ENCODE peak calls at places on chromosomes 16 and 17, in six cellular contexts. G, W, O, Y, X and V are unnamed samples.

GRCh38 chr17:3551189-3551588 is 6.4 kb downstream of the TRPV3 start:
- DNase-seq in Y (no peak), O (no peak), G (no peak), W (peak), X (no peak), V (no peak)

GRCh38 chr16:84635702-84636101 is 12.6 kb upstream of the KLHL36 start:
- DNase-seq in O (no peak), Y (no peak), G (no peak), W (peak), X (no peak), V (no peak)

GRCh38 chr17:222172-222571 is 40.7 kb upstream of the DOC2B start:
- DNase-seq in X (no peak), Y (no peak), O (no peak), G (no peak), W (no peak), V (no peak)

GRCh38 chr17:12342609-12343248 is 322.1 kb downstream of the MAP2K4 start:
- DNase-seq in X (no peak), G (peak), O (no peak), Y (no peak), W (no peak), V (peak)

GRCh38 chr16:10362077-10362863 is 23.6 kb upstream of the ATF7IP2 start:
- DNase-seq in Y (no peak), X (no peak), O (no peak), G (no peak), W (no peak), V (no peak)

GRCh38 chr16:47258874-47259461 is 115.2 kb upstream of the NETO2 start:
- DNase-seq in O (no peak), X (peak), Y (no peak), G (peak), W (no peak), V (peak)

GRCh38 chr17:9228408-9229159 is 207.3 kb downstream of the NTN1 start:
- DNase-seq in Y (no peak), G (no peak), O (no peak), X (no peak), W (no peak), V (peak)

GRCh38 chr16:73000020-73000906 is 47.7 kb downstream of the ZFHX3 start:
- DNase-seq in X (peak), Y (no peak), O (no peak), G (peak), W (no peak), V (peak)

GRCh38 chr17:37770631-37771518 is 26.0 kb upstream of the HNF1B start:
- DNase-seq in X (peak), G (peak), Y (no peak), O (peak), W (peak), V (peak)

GRCh38 chr16:87592018-87592712 is 10.1 kb upstream of the JPH3 start:
- DNase-seq in O (no peak), X (no peak), Y (no peak), G (no peak), W (no peak), V (no peak)

GRCh38 chr16:27458196-27458728 is 56.3 kb downstream of the IL21R start:
- DNase-seq in X (no peak), Y (no peak), O (no peak), W (no peak), G (no peak), V (no peak)

GRCh38 chr16:3759736-3760135 is 42.4 kb upstream of the TRAP1 start:
- DNase-seq in G (no peak), Y (no peak), O (no peak), W (no peak), X (peak), V (no peak)

GRCh38 chr17:76266244-76266938 is 1.2 kb downstream of the UBALD2 start:
- DNase-seq in W (no peak), G (peak), Y (no peak), O (no peak), X (no peak), V (peak)

GRCh38 chr17:16287563-16288027 is 65.7 kb downstream of the CENPV start:
- DNase-seq in Y (no peak), O (no peak), W (no peak), X (no peak), G (peak), V (peak)

GRCh38 chr17:42881768-42882565 is 18.6 kb upstream of the G6PC1 start:
- DNase-seq in X (no peak), G (no peak), W (no peak), Y (no peak), O (no peak), V (no peak)

GRCh38 chr17:49513616-49514373 is 18.7 kb downstream of the NGFR start:
- DNase-seq in Y (no peak), O (no peak), X (peak), G (no peak), W (no peak), V (no peak)

GRCh38 chr17:4579678-4580077 is 4.7 kb upstream of the SMTNL2 start:
- DNase-seq in X (no peak), G (no peak), O (no peak), W (no peak), Y (no peak), V (no peak)

GRCh38 chr17:65121916-65122821 is 15.0 kb upstream of the RGS9 start:
- DNase-seq in G (no peak), Y (no peak), X (no peak), W (no peak), O (no peak), V (no peak)

GRCh38 chr16:81697321-81697885 is 81.7 kb upstream of the PLCG2 start:
- DNase-seq in Y (peak), W (peak), O (peak), X (no peak), G (peak), V (peak)

GRCh38 chr16:15746332-15746731 is 96.3 kb downstream of the NDE1 start:
- DNase-seq in X (no peak), G (no peak), W (no peak), Y (no peak), O (no peak), V (no peak)

GRCh38 chr17:68759343-68760140 is 158.4 kb upstream of the FAM20A start:
- DNase-seq in G (peak), X (peak), O (no peak), W (peak), Y (no peak), V (peak)

GRCh38 chr17:38657824-38658740 is 16.7 kb downstream of the EPOP start:
- DNase-seq in G (no peak), W (no peak), Y (no peak), O (no peak), X (no peak), V (no peak)

GRCh38 chr17:80198144-80198661 is 21.9 kb downstream of the SGSH start:
- DNase-seq in X (no peak), G (no peak), W (no peak), O (no peak), Y (no peak), V (no peak)